ENCODE peak calls at places on chromosomes 11 and 22, in six cellular contexts. L is activated CD4-positive, alpha-beta T cell treated with anti-CD3 and anti-CD28 coated beads, Interleukin-2, amount 50 U/mL, for 1 hour; E is Daoy; F is NCI-H187 treated with DMSO at 0.1 percent for 48 hours; B is kidney tubule cell; V is MM.1S. W is an unnamed sample.

GRCh38 chr11:134862796-134863195 is 450.8 kb upstream of the B3GAT1 start:
- DNase-seq in L (no peak), E (no peak), F (no peak), B (no peak), V (no peak), W (no peak)

GRCh38 chr22:47035443-47035881 is 273.0 kb downstream of the TBC1D22A start:
- DNase-seq in L (no peak), E (no peak), F (no peak), B (no peak), V (no peak), W (no peak)

GRCh38 chr11:72380132-72380503 is 54.2 kb downstream of the CLPB start:
- DNase-seq in L (no peak), E (no peak), F (no peak), B (no peak), V (no peak), W (no peak)

GRCh38 chr11:45216901-45217300 is 69.2 kb downstream of the SYT13 start:
- DNase-seq in L (no peak), E (no peak), F (no peak), B (no peak), V (no peak), W (no peak)

GRCh38 chr22:40183029-40183581 is 5.4 kb downstream of the TNRC6B start:
- DNase-seq in L (no peak), E (peak; percentile 64), F (no peak), B (peak; percentile 80), V (no peak), W (no peak)

GRCh38 chr11:129950319-129951034 is 52.2 kb downstream of the PRDM10 start:
- DNase-seq in L (no peak), E (no peak), F (no peak), B (no peak), V (no peak), W (no peak)

GRCh38 chr11:33742249-33742851 is 6.1 kb upstream of the CD59 start:
- DNase-seq in L (no peak), E (no peak), F (no peak), B (peak; percentile 37), V (peak; percentile 48), W (no peak)

GRCh38 chr22:37930270-37930951 is 23.0 kb downstream of the C22orf23 start:
- DNase-seq in L (no peak), E (peak; percentile 22), F (no peak), B (peak; percentile 27), V (peak; percentile 18), W (no peak)

GRCh38 chr11:118612378-118612777 is 5.0 kb downstream of the PHLDB1 start:
- DNase-seq in L (no peak), E (no peak), F (no peak), B (no peak), V (no peak), W (no peak)

GRCh38 chr11:88367310-88367709 is 29.8 kb upstream of the CTSC start:
- DNase-seq in L (no peak), E (no peak), F (no peak), B (no peak), V (no peak), W (no peak)

GRCh38 chr11:94519478-94520084 is 7.3 kb downstream of the C11orf97 start:
- DNase-seq in L (no peak), E (no peak), F (no peak), B (peak; percentile 44), V (peak; percentile 54), W (peak; percentile 18)

GRCh38 chr11:83088965-83089364 is 17.3 kb upstream of the RAB30 start:
- DNase-seq in L (no peak), E (no peak), F (no peak), B (no peak), V (peak; percentile 31), W (no peak)

GRCh38 chr11:38226684-38227083 is 1628.6 kb upstream of the RAG2 start:
- DNase-seq in L (no peak), E (no peak), F (no peak), B (no peak), V (no peak), W (no peak)

GRCh38 chr11:60767388-60767811 is 10.7 kb downstream of the MS4A15 start:
- DNase-seq in L (no peak), E (peak; percentile 47), F (no peak), B (peak; percentile 4), V (no peak), W (no peak)

GRCh38 chr11:116972692-116973091 is 125.5 kb downstream of the SIK3 start:
- DNase-seq in L (no peak), E (no peak), F (no peak), B (no peak), V (no peak), W (no peak)

GRCh38 chr11:67698247-67698646 is 23.8 kb upstream of the ALDH3B2 start:
- DNase-seq in L (no peak), E (peak; percentile 14), F (no peak), B (no peak), V (peak; percentile 40), W (no peak)

GRCh38 chr11:95911369-95911759 is 12.5 kb downstream of the MTMR2 start:
- DNase-seq in L (no peak), E (no peak), F (no peak), B (no peak), V (no peak), W (no peak)

GRCh38 chr11:134741453-134742227 is 329.6 kb upstream of the B3GAT1 start:
- DNase-seq in L (no peak), E (peak; percentile 61), F (no peak), B (no peak), V (no peak), W (no peak)

GRCh38 chr11:14248577-14248976 is 110.4 kb downstream of the RRAS2 start:
- DNase-seq in L (peak; percentile 14), E (no peak), F (no peak), B (no peak), V (no peak), W (no peak)

GRCh38 chr11:7520011-7520942 is 6.5 kb downstream of the PPFIBP2 start:
- DNase-seq in L (no peak), E (no peak), F (no peak), B (no peak), V (no peak), W (no peak)

GRCh38 chr22:41557401-41558240 is 3.2 kb upstream of the CSDC2 start:
- DNase-seq in L (no peak), E (peak; percentile 85), F (no peak), B (peak; percentile 71), V (peak; percentile 74), W (no peak)

GRCh38 chr11:11463397-11463796 is 110.3 kb upstream of the CSNK2A3 start:
- DNase-seq in L (no peak), E (peak; percentile 35), F (peak; percentile 70), B (no peak), V (no peak), W (no peak)

W was measured in memory B cell.